ENCODE peak calls at places on chromosomes 16 and 17, in seven cellular contexts. A, F, L, J, U, E and B are unnamed samples.

GRCh38 chr17:45818708-45819107 is 26.0 kb upstream of the SPPL2C start:
- DNase-seq in A (no peak), F (no peak), L (no peak), J (no peak), U (no peak), E (no peak), B (no peak)

GRCh38 chr17:83014297-83014696 is 65.1 kb upstream of the METRNL start:
- DNase-seq in A (no peak), F (peak; percentile 53), L (no peak), J (no peak), U (no peak), E (no peak), B (no peak)

GRCh38 chr17:74737299-74738050 is 419 bp downstream of the RAB37 start:
- DNase-seq in A (peak; percentile 38), F (no peak), L (no peak), J (peak; percentile 52), U (peak; percentile 92), E (no peak), B (no peak)

GRCh38 chr16:23015580-23015979 is 133.7 kb downstream of the USP31 start:
- DNase-seq in A (no peak), F (no peak), L (no peak), J (no peak), U (no peak), E (no peak), B (no peak)

GRCh38 chr16:27401768-27402568 is at the start of gene IL21R:
- DNase-seq in A (no peak), F (peak; percentile 86), L (no peak), J (peak; percentile 72), U (no peak), E (peak; percentile 40), B (no peak)

GRCh38 chr16:5072334-5073278 is 963 bp downstream of the ALG1 start:
- DNase-seq in A (no peak), F (no peak), L (no peak), J (no peak), U (no peak), E (no peak), B (no peak)

GRCh38 chr17:700504-701094 is 14.0 kb downstream of the VPS53 start:
- DNase-seq in A (no peak), F (no peak), L (no peak), J (no peak), U (peak; percentile 44), E (no peak), B (no peak)

GRCh38 chr16:46621006-46621629 is at the start of gene SHCBP1:
- DNase-seq in A (peak; percentile 93), F (peak; percentile 95), L (peak; percentile 75), J (peak; percentile 76), U (peak; percentile 95), E (peak; percentile 73), B (peak; percentile 68)

GRCh38 chr16:77835111-77835510 is 46.7 kb downstream of the VAT1L start:
- DNase-seq in A (no peak), F (no peak), L (no peak), J (no peak), U (no peak), E (no peak), B (no peak)

GRCh38 chr16:81938331-81939163 is 72.7 kb downstream of the SDR42E1 start:
- DNase-seq in A (no peak), F (peak; percentile 80), L (no peak), J (no peak), U (no peak), E (no peak), B (no peak)

GRCh38 chr16:81939164-81940067 is 71.9 kb downstream of the SDR42E1 start:
- DNase-seq in A (no peak), F (peak; percentile 37), L (no peak), J (no peak), U (peak; percentile 77), E (no peak), B (no peak)

GRCh38 chr16:81937305-81938038 is 73.8 kb downstream of the SDR42E1 start:
- DNase-seq in A (no peak), F (no peak), L (no peak), J (no peak), U (no peak), E (no peak), B (no peak)

GRCh38 chr16:81945665-81946064 is 65.6 kb downstream of the SDR42E1 start:
- DNase-seq in A (no peak), F (no peak), L (no peak), J (no peak), U (no peak), E (no peak), B (no peak)

GRCh38 chr16:81940781-81941560 is 70.3 kb downstream of the SDR42E1 start:
- DNase-seq in A (peak; percentile 58), F (no peak), L (no peak), J (no peak), U (peak; percentile 52), E (no peak), B (no peak)
- TF ChIP-seq CTCF in A (peak; percentile 47), F (peak; percentile 43), L (peak; percentile 29), J (peak; percentile 52), U (peak; percentile 76), E (peak; percentile 45), B (peak; percentile 59)

GRCh38 chr16:10978124-10978523 is 33.8 kb downstream of the CLEC16A start:
- DNase-seq in A (no peak), F (no peak), L (no peak), J (no peak), U (no peak), E (no peak), B (no peak)

GRCh38 chr16:10980811-10981210 is 36.4 kb downstream of the CLEC16A start:
- DNase-seq in A (no peak), F (no peak), L (no peak), J (no peak), U (no peak), E (no peak), B (no peak)

GRCh38 chr16:10978846-10979446 is 34.6 kb downstream of the CLEC16A start:
- DNase-seq in A (no peak), F (no peak), L (no peak), J (no peak), U (no peak), E (no peak), B (no peak)

GRCh38 chr16:10981697-10982216 is 37.4 kb downstream of the CLEC16A start:
- DNase-seq in A (peak; percentile 37), F (no peak), L (no peak), J (peak; percentile 35), U (peak; percentile 73), E (no peak), B (no peak)

GRCh38 chr16:10979717-10980601 is 35.6 kb downstream of the CLEC16A start:
- DNase-seq in A (no peak), F (no peak), L (peak; percentile 76), J (peak; percentile 84), U (peak; percentile 48), E (no peak), B (no peak)
- TF ChIP-seq CTCF in A (no peak), F (no peak), L (no peak), J (no peak), U (no peak), E (no peak), B (no peak)

GRCh38 chr17:62017912-62018311 is 47.2 kb downstream of the MED13 start:
- DNase-seq in A (no peak), F (no peak), L (no peak), J (no peak), U (no peak), E (no peak), B (no peak)
- TF ChIP-seq CTCF in A (no peak), F (no peak), L (no peak), J (no peak), U (no peak), E (no peak), B (no peak)

GRCh38 chr16:81405702-81406113 is 38.9 kb upstream of the CMIP start:
- DNase-seq in A (peak; percentile 89), F (no peak), L (no peak), J (no peak), U (peak; percentile 69), E (peak; percentile 50), B (peak; percentile 12)
- TF ChIP-seq CTCF in A (peak; percentile 24), F (no peak), L (no peak), J (no peak), U (peak; percentile 22), E (no peak), B (peak; percentile 38)

GRCh38 chr17:39236383-39236927 is 10.7 kb upstream of the STAC2 start:
- DNase-seq in A (no peak), F (no peak), L (no peak), J (no peak), U (no peak), E (no peak), B (no peak)

GRCh38 chr17:39237586-39237985 is 11.8 kb upstream of the STAC2 start:
- DNase-seq in A (no peak), F (no peak), L (no peak), J (no peak), U (no peak), E (no peak), B (no peak)

GRCh38 chr17:39231587-39232551 is 6.1 kb upstream of the STAC2 start:
- DNase-seq in A (peak; percentile 88), F (no peak), L (no peak), J (peak; percentile 49), U (peak; percentile 80), E (peak; percentile 58), B (peak; percentile 43)

GRCh38 chr17:39236981-39237441 is 11.3 kb upstream of the STAC2 start:
- DNase-seq in A (peak; percentile 67), F (no peak), L (no peak), J (no peak), U (no peak), E (no peak), B (no peak)

GRCh38 chr17:39235555-39236221 is 9.9 kb upstream of the STAC2 start:
- DNase-seq in A (peak; percentile 88), F (no peak), L (no peak), J (peak; percentile 7), U (peak; percentile 96), E (peak; percentile 59), B (no peak)
- TF ChIP-seq CTCF in A (peak; percentile 100), F (peak; percentile 32), L (peak; percentile 38), J (peak; percentile 38), U (peak; percentile 99), E (peak; percentile 52), B (peak; percentile 72)

GRCh38 chr17:58527306-58527705 is 12.9 kb upstream of the MTMR4 start:
- DNase-seq in A (peak; percentile 9), F (no peak), L (no peak), J (no peak), U (peak; percentile 40), E (no peak), B (no peak)
- TF ChIP-seq CTCF in A (no peak), F (no peak), L (no peak), J (no peak), U (no peak), E (peak; percentile 10), B (peak; percentile 34)

GRCh38 chr17:40516581-40517285 is 15.3 kb upstream of the TNS4 start:
- DNase-seq in A (peak; percentile 94), F (no peak), L (peak; percentile 43), J (no peak), U (no peak), E (no peak), B (no peak)
- TF ChIP-seq CTCF in A (no peak), F (no peak), L (no peak), J (no peak), U (no peak), E (no peak), B (no peak)